ENCODE peak calls at places on chromosomes 1 and 21, in six cellular contexts. P is lower lobe of right lung, O is heart left ventricle, C is kidney, U is AG04450, E is PC-9. Y is an unnamed sample.

GRCh38 chr1:220189750-220190347 is 82.4 kb downstream of the RAB3GAP2 start:
- DNase-seq in U (no peak), C (no peak), E (no peak), P (no peak), O (no peak), Y (no peak)

GRCh38 chr1:109910963-109911798 is 532 bp downstream of the CSF1 start:
- DNase-seq in E (no peak), U (no peak), C (no peak), P (no peak), O (no peak), Y (no peak)

GRCh38 chr1:212261361-212261929 is 23.8 kb upstream of the PPP2R5A start:
- DNase-seq in O (no peak), P (no peak), C (no peak), U (no peak), E (peak), Y (no peak)

GRCh38 chr1:40300651-40301050 is 16.4 kb downstream of the COL9A2 start:
- DNase-seq in O (no peak), P (no peak), U (no peak), E (no peak), C (no peak), Y (no peak)

GRCh38 chr1:103327054-103327719 is 198.3 kb upstream of the RNPC3 start:
- DNase-seq in C (no peak), P (no peak), O (no peak), E (no peak), U (no peak), Y (no peak)

GRCh38 chr1:212452323-212453155 is 19.8 kb downstream of the NENF start:
- DNase-seq in U (no peak), O (peak), P (no peak), C (no peak), E (no peak), Y (peak)

GRCh38 chr1:236522937-236523703 is 662 bp upstream of the LGALS8 start:
- DNase-seq in O (peak), P (peak), U (no peak), E (no peak), C (peak), Y (peak)

GRCh38 chr1:212179394-212180076 is 105.7 kb upstream of the PPP2R5A start:
- DNase-seq in P (no peak), C (no peak), E (peak), O (no peak), U (peak), Y (no peak)

GRCh38 chr1:107293901-107294600 is 153.2 kb downstream of the NTNG1 start:
- DNase-seq in P (no peak), C (no peak), U (no peak), E (no peak), O (no peak), Y (no peak)

GRCh38 chr1:7456683-7457082 is 314.4 kb upstream of the VAMP3 start:
- DNase-seq in P (no peak), U (no peak), E (no peak), O (no peak), C (no peak), Y (no peak)

GRCh38 chr1:221689138-221689537 is 52.8 kb downstream of the DUSP10 start:
- DNase-seq in U (no peak), C (no peak), O (no peak), P (no peak), E (peak), Y (no peak)

GRCh38 chr1:19430121-19431068 is 54.9 kb downstream of the CAPZB start:
- DNase-seq in P (no peak), E (peak), O (no peak), C (no peak), U (no peak), Y (no peak)

GRCh38 chr21:35002879-35003722 is 46.0 kb downstream of the RUNX1 start:
- DNase-seq in P (no peak), E (no peak), C (no peak), U (peak), O (no peak), Y (no peak)

GRCh38 chr1:29674625-29675326 is 438.5 kb downstream of the PTPRU start:
- DNase-seq in O (no peak), U (no peak), E (no peak), C (no peak), P (no peak), Y (no peak)

GRCh38 chr1:21966247-21967000 is 10.4 kb upstream of the CELA3B start:
- DNase-seq in O (no peak), U (no peak), P (no peak), C (no peak), E (no peak), Y (no peak)

GRCh38 chr1:67689267-67690017 is 4.4 kb downstream of the GADD45A start:
- DNase-seq in U (no peak), P (no peak), C (no peak), O (no peak), E (no peak), Y (no peak)

GRCh38 chr1:206579747-206580437 is 32.4 kb downstream of the EIF2D start:
- DNase-seq in E (no peak), P (peak), C (peak), O (peak), U (no peak), Y (peak)

GRCh38 chr1:236868625-236869467 is 73.8 kb downstream of the MTR start:
- DNase-seq in P (no peak), O (no peak), E (peak), C (no peak), U (peak), Y (peak)

GRCh38 chr1:113871597-113872113 is at the start of gene PTPN22:
- DNase-seq in C (no peak), O (peak), E (peak), P (peak), U (peak), Y (peak)

GRCh38 chr1:20366766-20367602 is 76.3 kb downstream of the VWA5B1 start:
- DNase-seq in E (no peak), C (peak), P (no peak), U (no peak), O (peak), Y (peak)

GRCh38 chr1:234517087-234517802 is 38.3 kb upstream of the TARBP1 start:
- DNase-seq in O (no peak), C (no peak), U (no peak), P (no peak), E (no peak), Y (no peak)

GRCh38 chr21:36155603-36156338 is 853 bp upstream of the DOP1B start:
- DNase-seq in C (peak), U (no peak), P (peak), E (peak), O (no peak), Y (peak)

GRCh38 chr1:63024132-63024531 is 240.2 kb downstream of the ATG4C start:
- DNase-seq in O (no peak), P (no peak), U (no peak), E (no peak), C (no peak), Y (no peak)

GRCh38 chr1:15459771-15460719 is 3.5 kb downstream of the CELA2A start:
- DNase-seq in E (no peak), C (no peak), O (no peak), P (no peak), U (no peak), Y (no peak)

GRCh38 chr21:45054162-45054926 is 20.0 kb upstream of the ADARB1 start:
- DNase-seq in E (no peak), C (no peak), U (no peak), P (no peak), O (no peak), Y (peak)

GRCh38 chr1:19400875-19401854 is 84.2 kb downstream of the CAPZB start:
- DNase-seq in E (no peak), U (no peak), C (peak), P (no peak), O (no peak), Y (no peak)

GRCh38 chr1:241411056-241411775 is 54.2 kb upstream of the RGS7 start:
- DNase-seq in E (no peak), P (no peak), C (no peak), O (no peak), U (no peak), Y (no peak)

GRCh38 chr1:87778896-87779295 is 450.2 kb downstream of the LMO4 start:
- DNase-seq in O (no peak), P (no peak), E (no peak), U (no peak), C (no peak), Y (no peak)

GRCh38 chr1:182359645-182360044 is 31.9 kb downstream of the GLUL start:
- DNase-seq in O (no peak), U (no peak), E (no peak), P (no peak), C (no peak), Y (no peak)

GRCh38 chr1:39842726-39843305 is 40.5 kb downstream of the TRIT1 start:
- DNase-seq in E (no peak), P (no peak), U (no peak), O (no peak), C (no peak), Y (no peak)

GRCh38 chr1:86352096-86352495 is 44.0 kb downstream of the ODF2L start:
- DNase-seq in P (no peak), O (no peak), U (no peak), E (no peak), C (no peak), Y (no peak)

GRCh38 chr1:246795906-246796694 is 71.9 kb downstream of the SCCPDH start:
- DNase-seq in E (no peak), U (no peak), C (peak), P (no peak), O (no peak), Y (no peak)

GRCh38 chr1:170555370-170555769 is 23.4 kb downstream of the GORAB start:
- DNase-seq in P (no peak), O (no peak), C (no peak), U (no peak), E (no peak), Y (no peak)

GRCh38 chr1:19311503-19311930 is 427 bp downstream of the AKR7A2 start:
- DNase-seq in P (no peak), E (peak), O (no peak), U (no peak), C (peak), Y (peak)

GRCh38 chr1:65471213-65471833 is 50.9 kb downstream of the LEPR start:
- DNase-seq in P (no peak), C (no peak), O (no peak), U (no peak), E (no peak), Y (no peak)

GRCh38 chr21:45499201-45499750 is 43.0 kb downstream of the SLC19A1 start:
- DNase-seq in O (peak), E (no peak), C (peak), P (peak), U (no peak), Y (peak)

GRCh38 chr1:76035053-76035452 is 39.5 kb upstream of the ST6GALNAC3 start:
- DNase-seq in P (no peak), C (no peak), U (no peak), E (no peak), O (no peak), Y (no peak)

GRCh38 chr21:33362044-33362555 is 37.3 kb downstream of the IFNAR1 start:
- DNase-seq in U (no peak), E (no peak), P (no peak), C (no peak), O (no peak), Y (no peak)

GRCh38 chr1:42206164-42206563 is 41.6 kb upstream of the GUCA2A start:
- DNase-seq in U (no peak), P (no peak), O (no peak), E (peak), C (no peak), Y (no peak)

DNA sequence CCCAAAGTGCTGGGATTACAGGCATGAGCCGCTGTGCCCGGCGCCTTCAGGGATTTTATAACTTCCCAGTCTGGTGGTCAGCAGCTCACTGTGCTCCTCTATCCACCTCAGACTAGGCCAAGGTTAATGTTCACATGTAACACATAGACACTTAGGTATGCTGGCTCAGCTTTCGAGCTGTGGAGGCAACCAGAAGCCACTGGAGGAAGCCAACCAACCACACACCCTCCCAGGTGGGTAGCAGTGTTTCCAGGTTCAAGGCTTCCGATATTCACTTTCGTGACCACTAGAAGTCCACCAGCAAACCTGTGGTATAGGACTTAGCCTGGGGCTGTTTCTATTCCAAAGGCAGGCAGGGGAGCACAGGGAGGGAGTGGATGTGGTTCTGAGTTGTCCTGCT is 255.9 kb upstream of the KIAA0040 start:
- DNase-seq in E (no peak), P (no peak), O (no peak), U (no peak), C (no peak), Y (no peak)
- H3K27ac ChIP-seq in E (no peak), P (no peak), O (no peak), U (no peak), C (no peak), Y (no peak)

DNA sequence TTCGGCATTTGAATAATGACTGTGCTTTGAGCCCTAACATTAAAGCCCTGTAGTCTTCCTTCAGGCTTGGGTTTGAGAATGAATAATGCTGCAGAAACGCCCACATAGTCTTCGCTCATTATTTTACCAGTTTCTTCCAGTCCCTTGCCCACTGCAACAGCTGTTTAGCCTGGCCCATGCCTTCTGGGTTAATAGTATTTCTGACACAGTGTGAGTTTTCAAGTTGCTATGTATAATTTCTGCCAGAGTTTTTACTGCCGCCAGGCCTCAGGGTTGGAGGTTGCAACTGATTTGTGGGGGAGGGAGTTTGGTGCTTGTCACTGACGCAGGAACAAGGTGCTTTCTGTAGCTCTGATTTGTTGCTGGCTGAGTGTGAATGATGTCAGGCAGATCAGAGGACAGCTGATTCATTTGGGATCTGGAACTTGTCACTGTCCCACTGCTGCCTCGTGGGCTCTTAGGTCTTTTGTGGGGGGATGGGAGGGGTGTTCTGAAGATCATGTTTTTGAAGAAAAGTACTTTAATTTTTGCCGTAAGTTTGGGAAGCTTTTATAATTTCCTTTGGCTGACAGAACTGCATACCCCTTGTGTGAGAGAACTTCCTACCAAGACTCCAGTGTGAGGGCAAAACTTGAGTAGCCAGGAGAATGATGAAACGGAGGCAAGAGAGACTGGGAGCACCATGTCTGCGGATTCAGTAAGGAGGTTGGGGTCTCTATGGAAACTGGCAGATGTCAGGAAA is 109.9 kb downstream of the MAST2 start:
- DNase-seq in C (no peak), P (no peak), E (no peak), U (peak), O (peak), Y (no peak)
- TF ChIP-seq CTCF in C (no peak), P (no peak), E (no peak), U (no peak), O (no peak), Y (no peak)

GRCh38 chr1:94243665-94244064 is 6.3 kb upstream of the ARHGAP29 start:
- DNase-seq in E (no peak), O (no peak), U (no peak), P (no peak), C (no peak), Y (no peak)

GRCh38 chr1:94244816-94245215 is 7.4 kb upstream of the ARHGAP29 start:
- DNase-seq in E (no peak), O (no peak), C (no peak), U (no peak), P (no peak), Y (no peak)

GRCh38 chr1:94247146-94248094 is 10.0 kb upstream of the ARHGAP29 start:
- DNase-seq in E (peak), U (no peak), C (peak), P (peak), O (peak), Y (peak)

GRCh38 chr1:94246692-94247145 is 9.3 kb upstream of the ARHGAP29 start:
- DNase-seq in U (no peak), O (peak), P (no peak), C (no peak), E (no peak), Y (no peak)

GRCh38 chr1:94245747-94246438 is 8.5 kb upstream of the ARHGAP29 start:
- DNase-seq in P (no peak), U (no peak), E (no peak), O (no peak), C (no peak), Y (no peak)
- H3K27ac ChIP-seq in P (peak), U (no peak), E (peak), O (peak), C (peak), Y (no peak)

GRCh38 chr1:43238104-43238503 is 31.7 kb upstream of the TMEM125 start:
- DNase-seq in C (no peak), U (peak), O (peak), P (peak), E (peak), Y (peak)
- TF ChIP-seq CTCF in C (peak), U (peak), O (peak), P (peak), E (peak), Y (peak)

GRCh38 chr1:24564695-24565094 is 8.8 kb downstream of the NCMAP start:
- DNase-seq in E (no peak), U (no peak), P (no peak), O (no peak), C (no peak), Y (no peak)
- H3K27ac ChIP-seq in E (no peak), U (no peak), P (no peak), O (no peak), C (no peak), Y (no peak)

GRCh38 chr1:6096243-6097116 is 50.8 kb downstream of the KCNAB2 start:
- DNase-seq in P (peak), E (no peak), U (no peak), O (no peak), C (peak), Y (peak)

GRCh38 chr1:6094246-6094645 is 48.6 kb downstream of the KCNAB2 start:
- DNase-seq in C (peak), U (no peak), P (peak), E (no peak), O (no peak), Y (no peak)

GRCh38 chr1:6094801-6095505 is 49.3 kb downstream of the KCNAB2 start:
- DNase-seq in U (no peak), E (no peak), P (peak), C (peak), O (no peak), Y (no peak)

GRCh38 chr1:6097117-6097595 is 51.5 kb downstream of the KCNAB2 start:
- DNase-seq in E (no peak), P (peak), C (peak), O (no peak), U (no peak), Y (no peak)

DNA sequence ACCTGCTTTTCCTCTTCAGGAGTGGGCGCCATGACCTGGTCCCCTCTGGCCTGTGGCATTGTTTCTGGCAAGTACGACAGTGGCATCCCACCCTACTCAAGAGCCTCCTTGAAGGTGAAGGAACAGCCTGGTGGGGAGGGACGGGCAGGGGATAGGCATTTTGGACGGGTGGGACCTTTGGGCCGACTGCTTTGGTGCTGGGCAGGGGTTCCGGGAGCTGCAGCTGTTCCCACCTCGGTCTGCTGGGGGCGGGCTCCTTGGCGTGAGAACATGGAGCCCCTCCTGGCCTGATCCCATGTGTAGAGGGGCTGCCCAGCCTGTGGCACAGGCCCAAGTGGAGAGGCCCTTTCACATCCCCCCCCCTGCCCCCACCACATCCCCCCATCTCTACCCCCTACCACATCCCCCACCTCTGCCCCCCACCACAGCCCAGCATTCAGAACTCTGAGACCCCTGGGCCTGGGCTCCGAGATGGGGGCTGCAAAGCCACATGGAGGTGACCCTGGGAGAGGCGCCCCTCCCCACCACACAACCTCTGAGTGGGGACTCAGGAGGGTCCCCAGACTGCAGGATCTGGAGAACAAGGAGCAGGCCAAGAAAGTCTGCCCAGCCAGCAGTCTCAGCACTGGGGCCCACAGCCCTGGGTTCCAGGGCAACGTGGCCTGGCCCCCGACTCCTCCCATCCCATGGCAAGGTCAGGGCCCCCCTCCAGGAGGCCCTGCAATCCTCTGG is 50.0 kb downstream of the KCNAB2 start:
- DNase-seq in C (peak), O (no peak), E (no peak), P (peak), U (no peak), Y (no peak)
- TF ChIP-seq CTCF in C (no peak), O (no peak), E (no peak), P (no peak), U (no peak), Y (no peak)

GRCh38 chr1:156815851-156816536 is 654 bp downstream of the SH2D2A start:
- DNase-seq in E (no peak), C (peak), U (no peak), O (no peak), P (no peak), Y (no peak)
- H3K27ac ChIP-seq in E (no peak), C (peak), U (no peak), O (peak), P (peak), Y (peak)

GRCh38 chr21:41825216-41825615 is 53.9 kb downstream of the PRDM15 start:
- DNase-seq in E (no peak), C (no peak), U (no peak), O (no peak), P (no peak), Y (no peak)
- TF ChIP-seq CTCF in E (no peak), C (no peak), U (no peak), O (no peak), P (no peak), Y (no peak)

GRCh38 chr1:52905376-52905698 is 16.2 kb downstream of the ECHDC2 start:
- DNase-seq in O (peak), C (no peak), E (no peak), U (no peak), P (no peak), Y (no peak)
- H3K27ac ChIP-seq in O (peak), C (no peak), E (no peak), U (no peak), P (no peak), Y (peak)

DNA sequence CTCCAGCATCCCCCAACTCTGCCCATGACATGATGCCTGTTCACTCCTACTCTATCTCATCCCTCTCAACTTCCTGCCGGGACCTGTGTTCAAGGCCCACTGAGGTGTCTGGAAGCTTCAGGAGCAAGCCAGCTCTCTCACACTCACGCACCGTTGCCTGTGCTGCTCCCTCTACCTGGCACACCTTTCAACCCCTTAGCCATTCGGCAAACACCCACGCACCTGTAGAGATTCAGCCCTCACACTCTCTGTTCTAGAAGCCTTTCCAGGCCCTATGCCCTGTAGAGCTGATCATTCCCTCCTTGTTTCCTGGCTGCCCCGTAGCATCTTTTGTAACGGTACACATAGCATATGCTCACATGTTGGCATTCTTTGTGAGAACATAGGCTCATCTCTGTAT is 1.5 kb downstream of the C8B start:
- DNase-seq in C (no peak), O (no peak), P (no peak), U (no peak), E (no peak), Y (peak)
- TF ChIP-seq CTCF in C (no peak), O (no peak), P (no peak), U (no peak), E (no peak), Y (no peak)

Y was measured in right lobe of liver.